ENCODE peak calls at places on chromosomes 2 and 18, in five cellular contexts. A, B, V, J and P are unnamed samples.

GRCh38 chr18:32775628-32776027 is 2.8 kb upstream of the KLHL14 start:
- DNase-seq in J (no peak), V (no peak), A (no peak), B (no peak), P (no peak)

GRCh38 chr18:30406728-30407127 is 635.8 kb downstream of the DSC3 start:
- DNase-seq in V (no peak), B (no peak), A (no peak), J (no peak), P (no peak)

GRCh38 chr18:28078298-28078697 is 98.6 kb downstream of the CDH2 start:
- DNase-seq in A (no peak), V (no peak), B (no peak), J (no peak), P (no peak)

GRCh38 chr2:159010340-159010739 is 41.9 kb downstream of the TANC1 start:
- DNase-seq in B (no peak), J (no peak), A (no peak), V (no peak), P (no peak)

GRCh38 chr18:55779461-55779710 is 191.4 kb upstream of the TCF4 start:
- DNase-seq in V (peak; percentile 41), A (peak; percentile 6), J (no peak), B (no peak), P (no peak)

GRCh38 chr2:180763249-180763989 is 217.0 kb upstream of the UBE2E3 start:
- DNase-seq in J (no peak), V (no peak), A (no peak), B (no peak), P (no peak)

GRCh38 chr2:123771928-123772632 is 253.0 kb upstream of the CNTNAP5 start:
- DNase-seq in J (no peak), B (no peak), V (no peak), A (no peak), P (no peak)

GRCh38 chr2:44949329-44950151 is 8.0 kb downstream of the SIX3 start:
- DNase-seq in B (peak; percentile 76), V (no peak), A (peak; percentile 46), J (no peak), P (no peak)

GRCh38 chr18:29188760-29189159 is 1011.8 kb upstream of the CDH2 start:
- DNase-seq in A (no peak), J (no peak), B (no peak), V (no peak), P (no peak)

GRCh38 chr2:109304248-109304647 is 175.2 kb downstream of the SH3RF3 start:
- DNase-seq in V (no peak), A (no peak), B (no peak), J (no peak), P (no peak)

GRCh38 chr2:141508806-141509595 is 621.8 kb downstream of the LRP1B start:
- DNase-seq in A (no peak), V (no peak), B (no peak), J (no peak), P (no peak)

GRCh38 chr2:65329551-65329950 is 101.9 kb downstream of the ACTR2 start:
- DNase-seq in J (no peak), V (no peak), A (no peak), B (no peak), P (no peak)

GRCh38 chr2:126776255-126776654 is 120.3 kb downstream of the GYPC start:
- DNase-seq in V (no peak), B (no peak), A (no peak), J (no peak), P (no peak)

GRCh38 chr2:55148269-55148668 is 83.8 kb downstream of the CLHC1 start:
- DNase-seq in V (no peak), A (no peak), J (no peak), B (no peak), P (no peak)

GRCh38 chr2:218518876-218519275 is 49.3 kb downstream of the USP37 start:
- DNase-seq in A (no peak), V (no peak), B (no peak), J (no peak), P (no peak)

GRCh38 chr18:10285283-10285640 is 169.2 kb upstream of the APCDD1 start:
- DNase-seq in A (peak; percentile 33), V (no peak), B (no peak), J (no peak), P (no peak)

GRCh38 chr2:218896501-218897393 is 16.1 kb downstream of the WNT10A start:
- DNase-seq in J (peak; percentile 80), V (peak; percentile 93), B (peak; percentile 61), A (peak; percentile 95), P (peak; percentile 92)

GRCh38 chr2:46804794-46805193 is 110.8 kb downstream of the MCFD2 start:
- DNase-seq in J (no peak), V (no peak), A (no peak), B (no peak), P (no peak)

GRCh38 chr2:29309090-29310054 is 194.2 kb downstream of the CLIP4 start:
- DNase-seq in A (peak; percentile 80), B (peak; percentile 60), J (no peak), V (peak; percentile 81), P (peak; percentile 17)

GRCh38 chr2:11967946-11968465 is 221.6 kb downstream of the LPIN1 start:
- DNase-seq in B (no peak), V (no peak), A (no peak), J (no peak), P (no peak)

GRCh38 chr2:228986961-228987360 is 284.1 kb downstream of the PID1 start:
- DNase-seq in V (no peak), J (no peak), A (no peak), B (no peak), P (no peak)

GRCh38 chr2:4464607-4465006 is 761.2 kb downstream of the DCDC2C start:
- DNase-seq in B (no peak), J (no peak), A (no peak), V (no peak), P (no peak)

GRCh38 chr2:130241041-130241707 is 42.9 kb upstream of the TUBA3E start:
- DNase-seq in A (no peak), J (no peak), B (no peak), V (no peak), P (no peak)

GRCh38 chr2:36858551-36859365 is 107.6 kb downstream of the STRN start:
- DNase-seq in V (no peak), J (no peak), B (no peak), A (peak; percentile 24), P (no peak)

GRCh38 chr18:41545091-41545888 is 409.7 kb upstream of the PIK3C3 start:
- DNase-seq in J (no peak), A (no peak), B (no peak), V (no peak), P (no peak)

GRCh38 chr18:52588916-52589315 is 248.9 kb downstream of the DCC start:
- DNase-seq in A (no peak), B (no peak), V (no peak), J (no peak), P (no peak)

GRCh38 chr2:28904802-28905499 is 10.5 kb downstream of the WDR43 start:
- DNase-seq in A (no peak), V (no peak), J (no peak), B (no peak), P (no peak)